ENCODE peak calls at places on chromosomes 13 and 19, in seven cellular contexts. One of them, this sample, is unnamed.

GRCh38 chr19:43781630-43782310 is 997 bp upstream of the KCNN4 start:
- DNase-seq in H9: no peak
- DNase-seq in IMR-90: no peak
- DNase-seq in mesenchymal stem cell: no peak
- DNase-seq in neuronal stem cell: no peak
- DNase-seq in mesendoderm: no peak
- DNase-seq in H1: no peak
- DNase-seq in this sample: no peak

GRCh38 chr13:110261166-110262081 is 45.5 kb downstream of the COL4A1 start:
- DNase-seq in H9: peak; percentile 61
- DNase-seq in IMR-90: no peak
- DNase-seq in mesenchymal stem cell: peak; percentile 53
- DNase-seq in neuronal stem cell: no peak
- DNase-seq in mesendoderm: peak; percentile 51
- DNase-seq in H1: no peak
- DNase-seq in this sample: no peak

GRCh38 chr19:55585658-55586339 is 5.2 kb upstream of the ZNF579 start:
- DNase-seq in H9: peak; percentile 90
- DNase-seq in IMR-90: peak; percentile 63
- DNase-seq in mesenchymal stem cell: peak; percentile 77
- DNase-seq in neuronal stem cell: peak; percentile 84
- DNase-seq in mesendoderm: peak; percentile 63
- DNase-seq in H1: no peak
- DNase-seq in this sample: no peak

GRCh38 chr19:480016-480855 is 16.1 kb upstream of the MADCAM1 start:
- DNase-seq in H9: peak; percentile 82
- DNase-seq in IMR-90: no peak
- DNase-seq in mesenchymal stem cell: peak; percentile 70
- DNase-seq in neuronal stem cell: peak; percentile 59
- DNase-seq in mesendoderm: peak; percentile 77
- DNase-seq in H1: no peak
- DNase-seq in this sample: no peak

GRCh38 chr19:10510301-10510802 is 6.9 kb downstream of the S1PR5 start:
- DNase-seq in H9: peak; percentile 74
- DNase-seq in IMR-90: no peak
- DNase-seq in mesenchymal stem cell: no peak
- DNase-seq in neuronal stem cell: peak; percentile 58
- DNase-seq in mesendoderm: peak; percentile 46
- DNase-seq in H1: no peak
- DNase-seq in this sample: peak; percentile 92

GRCh38 chr19:2533686-2534085 is 57.8 kb downstream of the GADD45B start:
- DNase-seq in H9: no peak
- DNase-seq in IMR-90: no peak
- DNase-seq in mesenchymal stem cell: no peak
- DNase-seq in neuronal stem cell: no peak
- DNase-seq in mesendoderm: no peak
- DNase-seq in H1: no peak
- DNase-seq in this sample: no peak

GRCh38 chr13:110307697-110308376 is 753 bp downstream of the COL4A2 start:
- DNase-seq in H9: peak; percentile 49
- DNase-seq in IMR-90: peak; percentile 59
- DNase-seq in mesenchymal stem cell: peak; percentile 53
- DNase-seq in neuronal stem cell: peak; percentile 41
- DNase-seq in mesendoderm: peak; percentile 37
- DNase-seq in H1: no peak
- DNase-seq in this sample: peak; percentile 83

GRCh38 chr19:48341006-48341405 is 15.7 kb downstream of the EMP3 start:
- DNase-seq in H9: no peak
- DNase-seq in IMR-90: peak; percentile 61
- DNase-seq in mesenchymal stem cell: no peak
- DNase-seq in neuronal stem cell: no peak
- DNase-seq in mesendoderm: no peak
- DNase-seq in H1: no peak
- DNase-seq in this sample: no peak

GRCh38 chr19:19433666-19434213 is 28.3 kb downstream of the GATAD2A start:
- DNase-seq in H9: no peak
- DNase-seq in IMR-90: no peak
- DNase-seq in mesenchymal stem cell: no peak
- DNase-seq in neuronal stem cell: no peak
- DNase-seq in mesendoderm: no peak
- DNase-seq in H1: no peak
- DNase-seq in this sample: no peak

GRCh38 chr19:19434483-19435045 is 29.1 kb downstream of the GATAD2A start:
- DNase-seq in H9: no peak
- DNase-seq in IMR-90: peak; percentile 39
- DNase-seq in mesenchymal stem cell: no peak
- DNase-seq in neuronal stem cell: no peak
- DNase-seq in mesendoderm: no peak
- DNase-seq in H1: no peak
- DNase-seq in this sample: no peak

GRCh38 chr19:19429361-19429760 is 23.9 kb downstream of the GATAD2A start:
- DNase-seq in H9: no peak
- DNase-seq in IMR-90: no peak
- DNase-seq in mesenchymal stem cell: no peak
- DNase-seq in neuronal stem cell: no peak
- DNase-seq in mesendoderm: no peak
- DNase-seq in H1: no peak
- DNase-seq in this sample: no peak

GRCh38 chr19:19436137-19436691 is 30.7 kb downstream of the GATAD2A start:
- DNase-seq in H9: no peak
- DNase-seq in IMR-90: no peak
- DNase-seq in mesenchymal stem cell: no peak
- DNase-seq in neuronal stem cell: no peak
- DNase-seq in mesendoderm: no peak
- DNase-seq in H1: no peak
- DNase-seq in this sample: no peak

DNA sequence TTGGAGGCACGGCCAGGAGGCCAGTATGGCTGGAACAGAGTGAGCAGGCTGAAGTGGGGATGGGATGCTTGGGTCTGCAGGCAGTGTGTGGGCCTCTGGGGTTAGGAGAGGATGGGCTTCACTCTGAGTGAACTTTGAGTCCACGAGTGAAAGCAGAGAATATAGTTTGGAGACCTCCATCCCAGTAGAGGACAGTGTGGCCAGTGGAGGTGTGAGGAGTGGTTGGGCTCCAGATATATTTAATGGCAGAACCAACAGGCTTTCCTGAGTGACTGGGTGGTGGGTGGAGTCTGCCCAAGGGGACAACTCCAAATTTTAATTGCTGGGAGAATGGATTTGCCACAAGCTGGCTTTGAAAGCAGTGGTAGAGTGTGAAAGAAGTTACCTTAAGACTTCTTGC is 27.3 kb downstream of the GATAD2A start:
- DNase-seq in H9: no peak
- DNase-seq in IMR-90: no peak
- DNase-seq in mesenchymal stem cell: no peak
- DNase-seq in neuronal stem cell: no peak
- DNase-seq in mesendoderm: no peak
- DNase-seq in H1: no peak
- DNase-seq in this sample: no peak
- H3K4ac ChIP-seq in H9: no peak overlapping the region
- H3K4ac ChIP-seq in IMR-90: no peak overlapping the region
- H3K4ac ChIP-seq in mesenchymal stem cell: no peak overlapping the region
- H3K4ac ChIP-seq in neuronal stem cell: no peak overlapping the region
- H3K4ac ChIP-seq in mesendoderm: no peak overlapping the region
- H3K4ac ChIP-seq in H1: no peak overlapping the region
- H3K4ac ChIP-seq in this sample: peak overlapping the region; percentile 78

DNA sequence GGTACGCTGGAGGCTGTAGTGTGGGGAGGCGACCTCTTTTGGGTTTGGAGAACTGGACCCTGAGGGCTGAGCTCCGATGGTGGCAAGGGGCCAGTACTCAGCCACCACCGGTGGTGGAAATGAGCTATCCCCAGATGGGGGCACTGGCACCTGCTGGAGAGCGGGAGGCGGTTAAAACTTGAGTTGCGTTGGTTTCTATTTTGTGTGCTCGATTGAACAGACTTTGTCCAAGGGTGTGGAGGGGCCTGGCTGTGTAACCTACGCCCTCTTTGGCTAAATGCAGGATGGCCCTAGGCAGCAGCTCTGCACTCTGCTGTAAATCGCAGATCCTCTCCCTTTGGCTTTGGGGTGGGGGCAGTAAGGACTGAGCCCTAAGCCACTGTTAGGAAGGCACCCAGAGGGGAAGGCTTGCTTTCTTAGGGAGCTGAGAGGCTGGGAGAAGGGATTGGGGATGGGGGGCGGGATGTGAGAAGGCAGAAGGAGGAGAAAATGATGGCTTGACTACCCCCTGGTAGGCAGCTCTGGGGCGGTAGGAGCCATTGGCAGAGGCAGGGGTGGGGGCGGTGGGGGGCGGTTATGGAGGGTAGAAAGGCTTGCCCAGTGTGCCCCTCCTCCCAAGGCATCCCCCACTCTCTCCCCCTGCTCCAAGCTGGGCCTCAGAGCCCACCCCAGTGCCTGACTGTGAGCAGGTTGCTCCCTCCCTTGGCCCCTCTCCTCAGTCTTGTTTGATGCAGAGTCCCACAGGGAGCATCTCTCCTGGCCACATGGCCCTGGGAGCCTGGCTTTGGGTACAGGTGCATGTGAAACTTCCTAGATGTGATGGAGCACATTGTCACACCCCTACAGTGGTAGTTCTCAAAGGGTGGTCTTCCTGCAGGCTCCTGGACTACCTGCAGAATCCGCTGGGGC is 5.0 kb downstream of the VSTM2B start:
- DNase-seq in H9: no peak
- DNase-seq in IMR-90: no peak
- DNase-seq in mesenchymal stem cell: no peak
- DNase-seq in neuronal stem cell: no peak
- DNase-seq in mesendoderm: peak; percentile 25
- DNase-seq in H1: no peak
- DNase-seq in this sample: no peak
- H3K4ac ChIP-seq in H9: no peak overlapping the region
- H3K4ac ChIP-seq in IMR-90: no peak overlapping the region
- H3K4ac ChIP-seq in mesenchymal stem cell: no peak overlapping the region
- H3K4ac ChIP-seq in neuronal stem cell: peak overlapping the region; percentile 30
- H3K4ac ChIP-seq in mesendoderm: no peak overlapping the region
- H3K4ac ChIP-seq in H1: no peak overlapping the region
- H3K4ac ChIP-seq in this sample: no peak overlapping the region

DNA sequence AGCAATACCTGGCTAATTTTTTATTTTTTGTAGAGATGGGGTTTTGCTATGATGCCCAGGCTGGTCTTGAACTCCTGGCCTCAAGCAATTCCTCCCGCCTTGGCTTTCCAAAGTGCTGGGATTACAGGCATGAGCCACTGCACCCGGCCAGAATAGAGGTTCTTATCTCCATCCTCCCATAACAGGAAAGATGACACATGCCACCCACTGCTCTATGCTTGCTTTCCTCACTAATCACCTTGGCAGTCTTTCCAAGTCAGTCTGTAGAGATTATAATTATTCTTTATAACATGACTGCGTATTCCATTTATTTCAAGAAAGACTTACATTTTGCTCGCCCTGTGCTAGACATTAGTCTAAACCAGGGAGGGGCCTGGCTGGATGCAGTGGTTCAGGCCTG is 6.7 kb downstream of the VAV1 start:
- DNase-seq in H9: no peak
- DNase-seq in IMR-90: no peak
- DNase-seq in mesenchymal stem cell: no peak
- DNase-seq in neuronal stem cell: no peak
- DNase-seq in mesendoderm: no peak
- DNase-seq in H1: no peak
- DNase-seq in this sample: no peak
- H3K4ac ChIP-seq in H9: no peak overlapping the region
- H3K4ac ChIP-seq in IMR-90: no peak overlapping the region
- H3K4ac ChIP-seq in mesenchymal stem cell: no peak overlapping the region
- H3K4ac ChIP-seq in neuronal stem cell: no peak overlapping the region
- H3K4ac ChIP-seq in mesendoderm: no peak overlapping the region
- H3K4ac ChIP-seq in H1: no peak overlapping the region
- H3K4ac ChIP-seq in this sample: no peak overlapping the region

GRCh38 chr19:39940221-39940833 is 5.9 kb upstream of the FCGBP start:
- DNase-seq in H9: no peak
- DNase-seq in IMR-90: no peak
- DNase-seq in mesenchymal stem cell: no peak
- DNase-seq in neuronal stem cell: no peak
- DNase-seq in mesendoderm: no peak
- DNase-seq in H1: no peak
- DNase-seq in this sample: no peak
- H3K4ac ChIP-seq in H9: no peak overlapping the region
- H3K4ac ChIP-seq in IMR-90: no peak overlapping the region
- H3K4ac ChIP-seq in mesenchymal stem cell: no peak overlapping the region
- H3K4ac ChIP-seq in neuronal stem cell: no peak overlapping the region
- H3K4ac ChIP-seq in mesendoderm: no peak overlapping the region
- H3K4ac ChIP-seq in H1: no peak overlapping the region
- H3K4ac ChIP-seq in this sample: no peak overlapping the region

GRCh38 chr19:6020972-6021805 is 43.2 kb upstream of the RANBP3 start:
- DNase-seq in H9: no peak
- DNase-seq in IMR-90: no peak
- DNase-seq in mesenchymal stem cell: no peak
- DNase-seq in neuronal stem cell: no peak
- DNase-seq in mesendoderm: no peak
- DNase-seq in H1: no peak
- DNase-seq in this sample: no peak
- H3K4ac ChIP-seq in H9: no peak overlapping the region
- H3K4ac ChIP-seq in IMR-90: no peak overlapping the region
- H3K4ac ChIP-seq in mesenchymal stem cell: no peak overlapping the region
- H3K4ac ChIP-seq in neuronal stem cell: no peak overlapping the region
- H3K4ac ChIP-seq in mesendoderm: no peak overlapping the region
- H3K4ac ChIP-seq in H1: no peak overlapping the region
- H3K4ac ChIP-seq in this sample: no peak overlapping the region